ENCODE peak calls at places on chromosome 19, in four cellular contexts. One of them, this sample, is unnamed.
A peak's percentile ranks its signal among the peaks of the same experiment; 100 is the strongest.

GRCh38 chr19:18013210-18013609 is 5.2 kb downstream of the ARRDC2 start:
- DNase-seq in activated CD8-positive, alpha-beta memory T cell treated with anti-CD3 and anti-CD28 coated beads for 1 hour: no peak
- DNase-seq in esophagus muscularis mucosa: no peak
- DNase-seq in T-helper 9 cell: no peak
- DNase-seq in this sample: no peak

GRCh38 chr19:39937094-39937493 is 2.7 kb upstream of the FCGBP start:
- DNase-seq in esophagus muscularis mucosa: no peak
- DNase-seq in activated CD8-positive, alpha-beta memory T cell treated with anti-CD3 and anti-CD28 coated beads for 1 hour: no peak
- DNase-seq in T-helper 9 cell: peak; percentile 9
- DNase-seq in this sample: no peak

GRCh38 chr19:32252333-32252669 is 93.1 kb upstream of the ZNF507 start:
- DNase-seq in T-helper 9 cell: no peak
- DNase-seq in esophagus muscularis mucosa: no peak
- DNase-seq in activated CD8-positive, alpha-beta memory T cell treated with anti-CD3 and anti-CD28 coated beads for 1 hour: no peak
- DNase-seq in this sample: no peak

GRCh38 chr19:14674764-14675163 is at the start of gene ADGRE3:
- DNase-seq in activated CD8-positive, alpha-beta memory T cell treated with anti-CD3 and anti-CD28 coated beads for 1 hour: no peak
- DNase-seq in T-helper 9 cell: no peak
- DNase-seq in esophagus muscularis mucosa: no peak
- DNase-seq in this sample: no peak

GRCh38 chr19:10655457-10656312 is 1.5 kb downstream of the ILF3 start:
- DNase-seq in activated CD8-positive, alpha-beta memory T cell treated with anti-CD3 and anti-CD28 coated beads for 1 hour: no peak
- DNase-seq in esophagus muscularis mucosa: no peak
- DNase-seq in T-helper 9 cell: no peak
- DNase-seq in this sample: no peak

GRCh38 chr19:16938211-16938610 is 49.4 kb downstream of the F2RL3 start:
- DNase-seq in esophagus muscularis mucosa: no peak
- DNase-seq in T-helper 9 cell: no peak
- DNase-seq in activated CD8-positive, alpha-beta memory T cell treated with anti-CD3 and anti-CD28 coated beads for 1 hour: no peak
- DNase-seq in this sample: no peak

GRCh38 chr19:19040417-19040816 is 7.0 kb downstream of the ARMC6 start:
- DNase-seq in esophagus muscularis mucosa: peak; percentile 95
- DNase-seq in T-helper 9 cell: no peak
- DNase-seq in activated CD8-positive, alpha-beta memory T cell treated with anti-CD3 and anti-CD28 coated beads for 1 hour: no peak
- DNase-seq in this sample: no peak

GRCh38 chr19:53865523-53865917 is 2.2 kb upstream of the MYADM start:
- DNase-seq in activated CD8-positive, alpha-beta memory T cell treated with anti-CD3 and anti-CD28 coated beads for 1 hour: no peak
- DNase-seq in T-helper 9 cell: no peak
- DNase-seq in esophagus muscularis mucosa: no peak
- DNase-seq in this sample: no peak

GRCh38 chr19:13294812-13295567 is 144.8 kb downstream of the IER2 start:
- DNase-seq in activated CD8-positive, alpha-beta memory T cell treated with anti-CD3 and anti-CD28 coated beads for 1 hour: no peak
- DNase-seq in esophagus muscularis mucosa: no peak
- DNase-seq in T-helper 9 cell: no peak
- DNase-seq in this sample: no peak

GRCh38 chr19:11337080-11337479 is 2.4 kb downstream of the RAB3D start:
- DNase-seq in activated CD8-positive, alpha-beta memory T cell treated with anti-CD3 and anti-CD28 coated beads for 1 hour: no peak
- DNase-seq in esophagus muscularis mucosa: no peak
- DNase-seq in T-helper 9 cell: no peak
- DNase-seq in this sample: no peak

GRCh38 chr19:11538232-11539036 is at the start of gene CNN1:
- DNase-seq in esophagus muscularis mucosa: peak; percentile 94
- DNase-seq in T-helper 9 cell: no peak
- DNase-seq in activated CD8-positive, alpha-beta memory T cell treated with anti-CD3 and anti-CD28 coated beads for 1 hour: no peak
- DNase-seq in this sample: no peak

GRCh38 chr19:6033744-6034264 is 55.9 kb upstream of the RANBP3 start:
- DNase-seq in esophagus muscularis mucosa: no peak
- DNase-seq in activated CD8-positive, alpha-beta memory T cell treated with anti-CD3 and anti-CD28 coated beads for 1 hour: no peak
- DNase-seq in T-helper 9 cell: no peak
- DNase-seq in this sample: no peak

GRCh38 chr19:47438793-47439220 is 19.5 kb upstream of the MEIS3 start:
- DNase-seq in T-helper 9 cell: no peak
- DNase-seq in esophagus muscularis mucosa: no peak
- DNase-seq in activated CD8-positive, alpha-beta memory T cell treated with anti-CD3 and anti-CD28 coated beads for 1 hour: no peak
- DNase-seq in this sample: no peak

GRCh38 chr19:55312621-55313117 is 12.5 kb downstream of the TMEM150B start:
- DNase-seq in activated CD8-positive, alpha-beta memory T cell treated with anti-CD3 and anti-CD28 coated beads for 1 hour: no peak
- DNase-seq in esophagus muscularis mucosa: no peak
- DNase-seq in T-helper 9 cell: no peak
- DNase-seq in this sample: no peak

GRCh38 chr19:18259848-18260247 is 14.4 kb downstream of the IQCN start:
- DNase-seq in esophagus muscularis mucosa: no peak
- DNase-seq in activated CD8-positive, alpha-beta memory T cell treated with anti-CD3 and anti-CD28 coated beads for 1 hour: no peak
- DNase-seq in T-helper 9 cell: no peak
- DNase-seq in this sample: no peak

GRCh38 chr19:12792048-12792852 is 964 bp downstream of the JUNB start:
- DNase-seq in esophagus muscularis mucosa: no peak
- DNase-seq in T-helper 9 cell: peak; percentile 50
- DNase-seq in activated CD8-positive, alpha-beta memory T cell treated with anti-CD3 and anti-CD28 coated beads for 1 hour: no peak
- DNase-seq in this sample: no peak